ENCODE peak calls at places on chromosomes 13 and 19, in seven cellular contexts. W is HCT116, R is GM12878, G is H1, U is K562, F is SK-N-SH, J is HepG2. C is an unnamed sample.

GRCh38 chr13:97280478-97280877 is 58.3 kb downstream of the MBNL2 start:
- DNase-seq in W (no peak), R (no peak), G (no peak), U (no peak), F (peak), J (no peak), C (peak)

GRCh38 chr19:13977803-13978202 is 25.5 kb downstream of the DCAF15 start:
- DNase-seq in W (no peak), R (no peak), G (no peak), U (no peak), F (no peak), J (no peak), C (no peak)

GRCh38 chr13:22618002-22618401 is 562.8 kb upstream of the SGCG start:
- DNase-seq in W (no peak), R (no peak), G (no peak), U (no peak), F (no peak), J (no peak), C (no peak)

GRCh38 chr19:45771331-45771933 is 2.4 kb upstream of the SIX5 start:
- DNase-seq in W (no peak), R (no peak), G (no peak), U (no peak), F (no peak), J (no peak), C (no peak)

GRCh38 chr13:39998166-39998565 is 342.7 kb downstream of the COG6 start:
- DNase-seq in W (no peak), R (no peak), G (no peak), U (no peak), F (no peak), J (no peak), C (no peak)

GRCh38 chr13:99265162-99265822 is 7.1 kb upstream of the GPR18 start:
- DNase-seq in W (no peak), R (no peak), G (no peak), U (no peak), F (no peak), J (no peak), C (no peak)

GRCh38 chr19:47209323-47210179 is 21.4 kb downstream of the BBC3 start:
- DNase-seq in W (no peak), R (no peak), G (no peak), U (no peak), F (no peak), J (no peak), C (no peak)

GRCh38 chr13:110648155-110648819 is 32.9 kb downstream of the NAXD start:
- DNase-seq in W (no peak), R (no peak), G (no peak), U (peak), F (peak), J (no peak), C (no peak)

GRCh38 chr19:8528500-8528899 is 14.5 kb upstream of the ZNF414 start:
- DNase-seq in W (no peak), R (no peak), G (no peak), U (no peak), F (no peak), J (no peak), C (no peak)

GRCh38 chr13:42615691-42616090 is 41.7 kb downstream of the TNFSF11 start:
- DNase-seq in W (no peak), R (no peak), G (no peak), U (peak), F (no peak), J (no peak), C (no peak)

GRCh38 chr13:26549713-26550112 is 7.8 kb upstream of the WASF3 start:
- DNase-seq in W (no peak), R (no peak), G (no peak), U (no peak), F (no peak), J (no peak), C (no peak)

GRCh38 chr13:20090349-20090748 is 70.5 kb downstream of the GJA3 start:
- DNase-seq in W (no peak), R (no peak), G (no peak), U (no peak), F (no peak), J (no peak), C (peak)

GRCh38 chr13:41186481-41186880 is 7.9 kb downstream of the KBTBD7 start:
- DNase-seq in W (no peak), R (no peak), G (no peak), U (no peak), F (no peak), J (peak), C (no peak)

GRCh38 chr13:41193919-41194824 is at the start of gene KBTBD7:
- DNase-seq in W (peak), R (peak), G (peak), U (peak), F (peak), J (peak), C (peak)

GRCh38 chr13:41193469-41193868 is 900 bp downstream of the KBTBD7 start:
- DNase-seq in W (no peak), R (no peak), G (no peak), U (no peak), F (no peak), J (no peak), C (no peak)

GRCh38 chr13:41188584-41188983 is 5.8 kb downstream of the KBTBD7 start:
- DNase-seq in W (no peak), R (no peak), G (no peak), U (no peak), F (no peak), J (no peak), C (no peak)
- TF ChIP-seq JUND in W (no peak), R (no peak), G (no peak), U (no peak), F (no peak), J (no peak), C (no peak)

GRCh38 chr13:67725999-67726398 is 495.9 kb upstream of the PCDH9 start:
- DNase-seq in W (no peak), R (no peak), G (no peak), U (no peak), F (no peak), J (no peak), C (no peak)

DNA sequence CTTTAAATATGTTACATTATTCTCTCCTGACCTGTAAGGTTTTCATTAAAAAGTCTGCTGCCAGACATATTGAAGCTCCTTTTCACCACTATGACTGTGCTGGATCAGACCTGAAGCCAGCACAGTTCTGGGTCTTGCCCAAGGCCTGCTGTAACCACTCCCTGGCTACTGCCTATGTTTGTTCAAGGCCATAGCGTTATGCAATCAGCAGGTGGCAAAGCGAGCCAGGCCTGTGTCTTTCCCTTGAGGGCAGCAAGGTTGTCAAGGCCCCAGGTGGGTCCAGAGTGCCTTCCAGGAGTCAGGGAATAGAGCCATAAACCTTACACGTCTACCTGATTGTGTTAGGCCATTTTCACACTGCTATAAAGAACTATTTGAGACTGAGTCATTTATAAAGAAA is 496.8 kb upstream of the PCDH9 start:
- DNase-seq in W (no peak), R (no peak), G (no peak), U (no peak), F (no peak), J (peak), C (no peak)
- TF ChIP-seq JUND in W (no peak), R (no peak), G (no peak), U (no peak), F (no peak), J (no peak), C (no peak)

DNA sequence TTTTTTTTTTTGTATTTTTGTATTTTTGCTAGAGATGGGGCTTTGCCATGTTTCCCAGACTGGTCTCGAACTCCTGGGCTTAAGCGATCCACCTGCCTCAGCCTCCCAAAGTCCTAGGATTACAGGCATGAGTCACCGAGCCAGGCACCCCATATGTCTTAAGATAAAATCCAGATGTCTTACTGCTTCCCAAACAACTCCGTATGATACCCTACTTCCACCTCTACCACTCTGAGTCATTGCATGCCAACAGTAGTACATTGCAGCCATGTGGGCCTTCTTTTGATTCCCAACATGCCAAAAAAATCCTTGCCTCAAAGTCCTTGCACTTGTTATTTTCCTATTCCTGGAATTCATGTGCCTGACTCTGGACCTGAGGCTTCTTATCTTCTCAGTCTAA is 799.2 kb downstream of the GPC5 start:
- DNase-seq in W (no peak), R (no peak), G (no peak), U (no peak), F (no peak), J (no peak), C (no peak)
- TF ChIP-seq JUND in W (no peak), R (no peak), G (no peak), U (no peak), F (peak), J (no peak), C (no peak)

DNA sequence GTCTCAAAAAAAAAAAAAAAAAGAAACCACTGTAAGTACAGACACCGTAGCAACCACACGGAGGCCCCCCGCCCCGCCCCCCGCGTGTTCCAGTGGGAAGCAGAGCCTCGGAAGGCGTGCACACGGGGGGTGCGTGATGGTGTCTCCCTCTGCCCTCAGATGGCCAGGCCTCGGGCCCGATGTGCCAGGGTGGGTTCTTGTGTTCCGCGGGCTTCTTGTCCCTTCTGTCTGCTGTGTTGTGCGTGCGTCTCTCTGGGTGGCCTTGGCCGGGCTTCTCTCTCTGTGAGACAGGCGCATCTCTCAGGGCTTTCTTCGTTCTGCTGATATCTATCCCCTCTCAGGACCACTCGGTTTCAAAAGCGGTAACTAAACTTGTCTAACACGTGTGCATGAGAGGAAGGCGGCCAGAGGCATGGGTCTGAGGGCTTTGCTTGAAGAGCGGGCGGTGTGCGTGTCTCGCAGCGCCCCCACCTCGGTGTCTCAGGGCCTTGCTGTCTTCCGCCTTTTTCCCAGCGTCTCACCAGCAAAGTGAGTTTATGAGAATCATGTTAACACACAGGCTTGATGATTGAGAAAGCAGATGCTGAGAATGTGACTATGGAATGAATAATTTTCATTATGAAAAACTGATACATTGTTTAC is 12.6 kb downstream of the ATP11A start:
- DNase-seq in W (no peak), R (no peak), G (no peak), U (no peak), F (no peak), J (no peak), C (no peak)
- TF ChIP-seq JUND in W (no peak), R (no peak), G (no peak), U (no peak), F (no peak), J (no peak), C (no peak)

DNA sequence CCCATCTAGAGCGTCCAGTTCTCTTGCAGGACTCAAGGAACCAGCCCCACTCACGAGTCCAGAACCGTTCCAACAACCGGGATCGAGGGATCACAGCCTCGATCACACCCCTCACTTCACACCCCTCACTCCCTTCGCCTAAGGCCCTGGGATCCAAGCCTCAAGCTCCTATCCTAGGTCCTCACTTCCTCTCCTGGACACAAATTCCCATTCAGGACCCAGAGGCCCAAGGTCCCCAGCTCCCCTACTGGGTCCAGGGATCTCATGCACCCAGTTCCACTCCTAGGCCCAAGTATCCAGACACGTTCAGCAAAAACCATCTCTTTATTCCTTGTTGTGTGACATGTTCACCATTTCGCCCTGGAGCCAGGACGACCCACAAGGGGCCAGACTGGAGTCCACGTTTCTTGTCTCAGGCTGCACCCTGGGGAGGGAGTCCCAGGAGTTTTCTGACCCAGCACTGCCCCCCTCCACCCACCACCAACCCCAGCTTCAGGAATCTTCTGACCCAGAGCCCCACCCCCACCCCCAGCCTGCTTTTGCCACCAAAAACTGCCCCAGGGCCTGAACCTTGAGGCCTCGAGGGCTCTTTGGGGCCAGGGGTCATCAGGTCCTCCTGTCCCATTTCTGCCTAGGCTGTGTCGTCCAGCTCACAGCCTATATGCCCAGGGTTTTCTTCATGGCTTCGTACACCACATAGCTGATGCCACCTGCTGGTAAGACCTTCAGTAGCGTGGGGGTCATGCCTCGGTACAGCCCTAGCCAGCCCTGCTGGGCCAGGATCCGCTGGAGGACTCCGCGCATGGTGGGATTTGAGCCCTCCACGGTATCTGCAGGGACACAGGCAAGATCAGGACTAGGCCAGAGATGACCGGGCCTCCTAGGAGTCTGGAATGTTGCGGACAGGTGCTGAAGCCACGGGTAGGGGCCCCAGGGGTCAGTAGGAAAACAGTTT is 1.4 kb upstream of the KHSRP start:
- DNase-seq in W (peak), R (no peak), G (no peak), U (peak), F (peak), J (peak), C (no peak)
- TF ChIP-seq JUND in W (no peak), R (no peak), G (no peak), U (no peak), F (no peak), J (no peak), C (no peak)

DNA sequence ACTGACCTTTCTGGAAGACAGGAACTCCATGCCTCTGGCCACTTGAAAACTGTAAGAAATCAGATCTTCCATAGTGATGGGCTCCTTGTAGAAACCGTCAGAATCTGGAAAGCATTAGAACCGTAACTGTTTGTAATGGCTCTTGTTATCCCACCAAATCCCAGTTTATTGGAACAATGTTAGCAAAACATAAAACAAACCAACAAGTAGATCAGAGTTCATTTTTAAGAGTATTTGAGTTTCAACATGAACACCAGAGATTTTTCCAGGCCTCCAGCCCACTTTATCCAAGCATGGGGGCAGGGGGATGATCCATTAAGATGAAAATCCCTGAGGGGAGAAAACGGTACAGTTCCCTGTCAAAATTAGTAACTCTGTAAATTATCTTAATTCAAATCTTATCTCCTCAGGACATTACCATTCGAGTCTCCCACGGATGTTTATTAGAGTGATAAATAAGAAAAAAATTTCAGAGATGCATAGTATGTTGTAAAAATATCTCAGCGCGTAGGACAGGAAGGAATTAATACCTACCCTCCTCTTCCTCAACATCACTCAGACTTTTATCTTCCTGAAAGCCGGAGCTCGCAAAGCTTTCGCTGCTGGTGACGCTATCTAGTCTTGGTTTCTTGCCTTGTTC is 172.6 kb downstream of the FLT1 start:
- DNase-seq in W (no peak), R (no peak), G (no peak), U (no peak), F (peak), J (no peak), C (no peak)
- TF ChIP-seq JUND in W (no peak), R (no peak), G (no peak), U (no peak), F (no peak), J (no peak), C (no peak)

GRCh38 chr13:45623516-45624090 is 8.1 kb upstream of the ERICH6B start:
- DNase-seq in W (peak), R (peak), G (no peak), U (peak), F (peak), J (peak), C (peak)
- TF ChIP-seq JUND in W (no peak), R (no peak), G (no peak), U (no peak), F (no peak), J (no peak), C (no peak)